ENCODE peak calls at places on chromosomes 4 and X, in ten cellular contexts. X is glutamatergic neuron; H is NCI-H460; J is amniotic stem cell; R is GF-D8; S is stimulated activated naive CD8-positive, alpha-beta T cell treated with anti-CD3 and anti-CD28 coated beads, Interleukin-15, Interleukin-2, amounts not matched to agents 100 U/mL and 50 U/mL, for 24 hours; F is SW480; Q is stimulated activated CD8-positive, alpha-beta memory T cell treated with anti-CD3 and anti-CD28 coated beads, Interleukin-15, amount 100 ng/mL, for 1 hour; Y is iPS-NIHi11; O is GM04504. D is an unnamed sample.

GRCh38 chrX:108250654-108251579 is 159.3 kb downstream of the ATG4A start:
- DNase-seq in R (no peak), H (no peak), Q (no peak), Y (no peak), S (no peak), O (no peak), X (no peak), F (no peak), J (no peak), D (no peak)

GRCh38 chrX:101642086-101642485 is 17.6 kb downstream of the ARMCX2 start:
- DNase-seq in H (no peak), Q (no peak), J (no peak), X (no peak), O (no peak), S (no peak), R (no peak), F (no peak), Y (no peak), D (no peak)

GRCh38 chrX:46029777-46030176 is 515.4 kb downstream of the ZNF674 start:
- DNase-seq in X (no peak), S (no peak), H (no peak), O (no peak), Q (no peak), R (no peak), Y (no peak), J (no peak), F (no peak), D (no peak)

GRCh38 chr4:156815717-156816319 is 155.8 kb downstream of the PDGFC start:
- DNase-seq in R (no peak), Y (no peak), J (no peak), F (no peak), S (no peak), X (no peak), O (no peak), Q (no peak), H (no peak), D (no peak)

GRCh38 chr4:170090667-170091052 is 904 bp upstream of the AADAT start:
- DNase-seq in R (no peak), F (peak), J (no peak), S (no peak), X (no peak), O (no peak), Q (no peak), Y (no peak), H (no peak), D (peak)

GRCh38 chrX:826448-826847 is 195.9 kb downstream of the SHOX start:
- DNase-seq in O (no peak), Q (no peak), S (no peak), X (no peak), R (no peak), H (no peak), J (peak), Y (no peak), F (no peak), D (no peak)

GRCh38 chrX:129634541-129634940 is 20.2 kb downstream of the APLN start:
- DNase-seq in R (no peak), Q (no peak), O (no peak), J (no peak), F (no peak), X (peak), S (no peak), H (no peak), Y (no peak), D (no peak)

GRCh38 chrX:136273986-136274385 is 22.8 kb upstream of the MAP7D3 start:
- DNase-seq in S (no peak), Y (no peak), J (no peak), F (no peak), X (no peak), H (no peak), R (no peak), O (no peak), Q (no peak), D (no peak)

GRCh38 chr4:63296773-63297172 is 1112.5 kb downstream of the TECRL start:
- DNase-seq in H (no peak), F (no peak), J (no peak), S (no peak), X (no peak), Y (no peak), Q (no peak), O (no peak), R (no peak), D (peak)

GRCh38 chrX:69305333-69306062 is 140.2 kb upstream of the PJA1 start:
- DNase-seq in J (no peak), Q (no peak), S (no peak), O (no peak), X (peak), Y (peak), F (no peak), H (no peak), R (no peak), D (no peak)

GRCh38 chr4:30719363-30720020 is 677 bp upstream of the PCDH7 start:
- DNase-seq in S (no peak), Y (peak), J (peak), F (peak), Q (no peak), X (peak), O (no peak), R (no peak), H (no peak), D (no peak)

GRCh38 chrX:22073928-22074327 is 41.8 kb downstream of the PHEX start:
- DNase-seq in X (no peak), O (no peak), J (no peak), Q (no peak), H (no peak), R (no peak), Y (no peak), F (no peak), S (no peak), D (no peak)

GRCh38 chrX:40504801-40505605 is 75.8 kb upstream of the ATP6AP2 start:
- DNase-seq in Q (no peak), Y (no peak), F (peak), S (no peak), H (no peak), X (no peak), R (no peak), J (peak), O (peak), D (no peak)

GRCh38 chr4:26647523-26648224 is 63.8 kb downstream of the TBC1D19 start:
- DNase-seq in H (no peak), R (no peak), Q (no peak), X (no peak), Y (peak), F (no peak), J (no peak), O (no peak), S (no peak), D (no peak)

D was measured in HT-29.